ENCODE peak calls at places on chromosomes 1 and 21, in six cellular contexts. R is HepG2, K is A549, Z is K562, C is endothelial cell of umbilical vein, Q is GM12878. L is an unnamed sample.

GRCh38 chr1:151680391-151680790 is 36.2 kb downstream of the CELF3 start:
- DNase-seq in R (no peak), K (peak), Z (no peak), C (no peak), Q (no peak), L (no peak)

GRCh38 chr1:171292799-171293198 is 21.2 kb upstream of the FMO4 start:
- DNase-seq in R (no peak), K (no peak), Z (no peak), C (no peak), Q (no peak), L (no peak)

GRCh38 chr1:183304466-183305122 is 113.6 kb downstream of the NMNAT2 start:
- DNase-seq in R (no peak), K (no peak), Z (no peak), C (peak), Q (no peak), L (no peak)

GRCh38 chr1:116842654-116843053 is 67.1 kb upstream of the PTGFRN start:
- DNase-seq in R (peak), K (no peak), Z (peak), C (peak), Q (no peak), L (no peak)

GRCh38 chr1:115978292-115978941 is 2.1 kb downstream of the SLC22A15 start:
- DNase-seq in R (no peak), K (no peak), Z (no peak), C (no peak), Q (no peak), L (peak)

GRCh38 chr1:182404764-182405163 is 4.3 kb upstream of the TEDDM1 start:
- DNase-seq in R (no peak), K (no peak), Z (no peak), C (no peak), Q (no peak), L (no peak)

GRCh38 chr1:203792491-203792890 is 2.9 kb upstream of the ZBED6 start:
- DNase-seq in R (no peak), K (no peak), Z (no peak), C (no peak), Q (no peak), L (no peak)

GRCh38 chr1:67463298-67463960 is 33.2 kb upstream of the SERBP1 start:
- DNase-seq in R (no peak), K (no peak), Z (no peak), C (no peak), Q (no peak), L (no peak)

GRCh38 chr1:213600879-213601278 is 386.9 kb upstream of the PROX1 start:
- DNase-seq in R (no peak), K (no peak), Z (no peak), C (no peak), Q (no peak), L (no peak)

GRCh38 chr1:7623886-7624285 is 147.2 kb upstream of the VAMP3 start:
- DNase-seq in R (no peak), K (no peak), Z (no peak), C (no peak), Q (no peak), L (no peak)

GRCh38 chr21:17454315-17455027 is 58.4 kb upstream of the CXADR start:
- DNase-seq in R (peak), K (peak), Z (peak), C (peak), Q (no peak), L (peak)

GRCh38 chr1:115547661-115548060 is 94.1 kb upstream of the VANGL1 start:
- DNase-seq in R (no peak), K (no peak), Z (no peak), C (no peak), Q (no peak), L (no peak)

GRCh38 chr21:30444204-30444603 is 4.1 kb downstream of the KRTAP15-1 start:
- DNase-seq in R (no peak), K (no peak), Z (no peak), C (no peak), Q (no peak), L (no peak)

GRCh38 chr1:202584707-202585590 is 125.3 kb downstream of the SYT2 start:
- DNase-seq in R (no peak), K (no peak), Z (peak), C (no peak), Q (no peak), L (no peak)

GRCh38 chr1:96782861-96783260 is 61.3 kb downstream of the PTBP2 start:
- DNase-seq in R (no peak), K (no peak), Z (no peak), C (no peak), Q (no peak), L (no peak)

GRCh38 chr1:116465845-116466685 is 93.0 kb downstream of the ATP1A1 start:
- DNase-seq in R (peak), K (no peak), Z (no peak), C (no peak), Q (no peak), L (no peak)

GRCh38 chr1:1157914-1158710 is 15.6 kb upstream of the TTLL10 start:
- DNase-seq in R (peak), K (no peak), Z (peak), C (peak), Q (no peak), L (peak)

GRCh38 chr1:116911166-116911553 is 1.4 kb downstream of the PTGFRN start:
- DNase-seq in R (no peak), K (no peak), Z (peak), C (no peak), Q (no peak), L (peak)

GRCh38 chr1:110612060-110612745 is 6.0 kb upstream of the KCNA2 start:
- DNase-seq in R (no peak), K (no peak), Z (no peak), C (no peak), Q (no peak), L (no peak)

GRCh38 chr1:229882621-229883020 is 184.4 kb upstream of the GALNT2 start:
- DNase-seq in R (no peak), K (no peak), Z (no peak), C (no peak), Q (no peak), L (no peak)

GRCh38 chr21:43189936-43190335 is 21.1 kb downstream of the CRYAA start:
- DNase-seq in R (no peak), K (no peak), Z (no peak), C (no peak), Q (no peak), L (no peak)

GRCh38 chr1:60066001-60066400 is 7.6 kb downstream of the C1orf87 start:
- DNase-seq in R (no peak), K (no peak), Z (no peak), C (no peak), Q (no peak), L (peak)
- TF ChIP-seq MYC in R (no peak), K (no peak), Z (no peak), C (no peak), Q (no peak), L (no peak)

GRCh38 chr1:228378453-228379164 is 28.0 kb downstream of the TRIM11 start:
- DNase-seq in R (no peak), K (peak), Z (peak), C (peak), Q (no peak), L (peak)
- TF ChIP-seq MAX in R (no peak), K (peak), Z (peak), C (peak), Q (no peak), L (no peak)

DNA sequence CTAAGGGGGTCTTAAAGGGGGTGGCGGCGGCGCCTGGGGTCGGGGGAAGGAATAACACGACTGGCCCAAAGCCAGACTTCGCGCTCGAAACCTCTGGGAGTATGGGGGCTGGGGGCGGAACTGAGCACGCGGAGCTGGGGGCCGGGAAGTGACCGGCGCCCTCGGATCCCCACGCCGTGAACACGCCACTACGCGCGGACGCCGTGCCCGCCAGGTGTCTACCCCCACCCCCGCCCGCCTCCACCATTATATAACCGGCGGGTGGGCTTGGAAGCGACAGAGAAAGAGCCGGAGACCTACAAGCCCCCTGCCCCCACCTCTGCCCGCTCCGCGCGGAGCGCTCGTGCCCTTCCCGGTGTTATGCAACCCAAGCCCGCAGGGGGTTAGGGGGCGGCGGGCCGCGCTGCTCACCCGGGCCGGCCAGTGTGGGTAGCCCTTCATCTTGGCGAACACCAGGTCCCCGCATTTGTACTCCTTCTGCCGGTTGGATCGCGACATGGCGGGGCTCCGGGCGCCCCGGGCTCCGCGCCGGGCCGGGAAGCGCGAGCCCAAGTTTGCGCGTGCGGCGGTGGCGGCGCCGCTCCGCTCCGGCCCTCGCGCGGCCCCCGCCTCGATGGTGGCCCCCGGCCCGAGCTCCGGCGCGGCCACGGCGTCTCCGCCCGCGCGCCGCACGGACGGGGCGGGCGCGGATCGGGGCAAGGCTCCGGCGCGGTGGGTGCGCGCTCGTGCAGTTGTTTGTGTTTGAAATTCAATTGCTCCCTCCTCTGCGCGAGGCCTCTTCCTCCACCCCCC is at the start of gene HDGF:
- DNase-seq in R (no peak), K (no peak), Z (peak), C (peak), Q (no peak), L (peak)
- TF ChIP-seq POLR2A in R (no peak), K (no peak), Z (no peak), C (no peak), Q (no peak), L (no peak)

GRCh38 chr1:52127181-52128175 is 14.4 kb upstream of the ZFYVE9 start:
- DNase-seq in R (peak), K (peak), Z (peak), C (peak), Q (no peak), L (peak)
- TF ChIP-seq MYC in R (no peak), K (no peak), Z (no peak), C (no peak), Q (no peak), L (no peak)

DNA sequence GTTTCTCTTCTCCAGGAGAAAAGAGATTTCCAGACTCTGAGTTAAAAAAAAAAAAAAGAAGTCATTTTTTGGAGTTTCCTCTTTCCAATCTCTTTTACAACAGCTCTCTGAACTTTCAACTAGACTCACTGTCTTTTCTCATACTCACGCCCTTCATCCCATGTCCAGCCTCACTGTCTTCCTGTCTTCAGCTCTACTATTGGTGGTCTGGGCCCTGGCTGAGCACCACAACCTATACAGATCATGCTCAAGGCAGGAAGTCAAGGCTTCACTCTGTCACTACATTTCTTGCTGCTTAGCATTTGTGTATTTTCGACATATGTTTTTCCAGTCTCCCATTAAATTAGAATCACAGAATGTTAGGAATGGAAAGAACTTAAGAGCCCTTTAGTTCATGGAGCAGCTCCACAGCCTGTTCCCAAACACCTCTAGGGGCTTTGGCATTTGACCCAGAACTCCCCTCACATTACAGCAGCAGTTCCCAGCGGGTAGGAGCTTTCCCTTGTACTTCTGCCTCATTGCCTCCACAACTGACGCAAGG is 106.3 kb upstream of the PPP2R5A start:
- DNase-seq in R (no peak), K (no peak), Z (no peak), C (no peak), Q (no peak), L (no peak)
- TF ChIP-seq MAX in R (no peak), K (no peak), Z (no peak), C (no peak), Q (no peak), L (no peak)

GRCh38 chr1:23554481-23555224 is 4.6 kb downstream of the ID3 start:
- DNase-seq in R (peak), K (peak), Z (peak), C (peak), Q (no peak), L (peak)
- TF ChIP-seq POLR2A in R (peak), K (peak), Z (peak), C (peak), Q (peak), L (no peak)

GRCh38 chr1:6111571-6111970 is 65.9 kb downstream of the KCNAB2 start:
- DNase-seq in R (no peak), K (no peak), Z (no peak), C (no peak), Q (no peak), L (no peak)

GRCh38 chr1:6111991-6112689 is 66.5 kb downstream of the KCNAB2 start:
- DNase-seq in R (no peak), K (no peak), Z (no peak), C (no peak), Q (no peak), L (no peak)

GRCh38 chr1:6108937-6109636 is 63.4 kb downstream of the KCNAB2 start:
- DNase-seq in R (peak), K (peak), Z (peak), C (peak), Q (no peak), L (peak)

GRCh38 chr1:6109688-6110087 is 64.0 kb downstream of the KCNAB2 start:
- DNase-seq in R (no peak), K (no peak), Z (no peak), C (no peak), Q (no peak), L (no peak)

DNA sequence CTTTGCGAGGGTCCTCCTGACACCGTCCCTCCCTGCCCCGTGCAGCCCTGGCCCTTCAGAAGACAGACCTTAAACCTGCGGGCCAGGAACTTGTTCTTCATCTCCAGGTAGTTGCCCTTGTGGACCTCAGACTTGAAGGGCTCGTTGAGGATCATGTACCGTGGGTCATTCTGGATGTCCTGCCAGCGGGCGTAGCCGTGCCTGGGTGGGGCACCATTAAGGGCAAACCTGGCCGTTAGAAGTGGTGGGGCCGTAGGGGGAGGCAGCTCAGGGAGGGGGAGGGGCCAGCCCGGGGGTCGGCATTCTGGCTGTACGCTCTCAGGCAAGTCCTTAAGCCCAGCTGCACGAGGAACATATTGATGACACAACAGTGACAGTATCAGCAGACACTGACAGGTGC is 64.6 kb downstream of the KCNAB2 start:
- DNase-seq in R (no peak), K (no peak), Z (no peak), C (no peak), Q (no peak), L (no peak)
- TF ChIP-seq MYC in R (no peak), K (no peak), Z (no peak), C (no peak), Q (no peak), L (no peak)

GRCh38 chr1:107690491-107690890 is 274.5 kb downstream of the VAV3 start:
- DNase-seq in R (peak), K (no peak), Z (no peak), C (no peak), Q (no peak), L (no peak)

GRCh38 chr1:107687846-107688753 is 276.9 kb downstream of the VAV3 start:
- DNase-seq in R (peak), K (peak), Z (no peak), C (no peak), Q (no peak), L (peak)

GRCh38 chr1:107689733-107690132 is 275.2 kb downstream of the VAV3 start:
- DNase-seq in R (no peak), K (no peak), Z (no peak), C (no peak), Q (no peak), L (no peak)

GRCh38 chr1:107691542-107691941 is 273.4 kb downstream of the VAV3 start:
- DNase-seq in R (no peak), K (no peak), Z (no peak), C (no peak), Q (no peak), L (peak)

DNA sequence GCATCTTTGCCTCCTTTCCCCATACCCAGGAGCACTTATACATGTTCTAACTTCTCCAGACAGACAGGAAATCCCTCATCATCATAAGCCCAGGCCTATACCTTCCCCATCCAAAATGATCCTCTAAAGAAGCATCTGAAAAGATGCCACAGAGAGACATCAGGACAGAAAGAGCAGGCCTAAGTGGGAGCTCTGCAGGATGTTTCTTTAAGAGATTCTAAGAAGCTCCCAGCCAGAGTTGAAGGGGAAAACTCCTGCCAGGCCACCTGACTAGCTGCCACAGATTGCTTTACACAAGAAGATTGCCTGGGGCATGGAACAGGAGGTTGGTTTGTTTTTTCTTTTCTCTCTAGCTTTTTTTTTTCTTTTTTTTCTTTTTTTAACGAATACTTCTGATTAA is 275.8 kb downstream of the VAV3 start:
- DNase-seq in R (no peak), K (no peak), Z (no peak), C (no peak), Q (no peak), L (no peak)
- TF ChIP-seq MAX in R (no peak), K (no peak), Z (no peak), C (no peak), Q (no peak), L (no peak)

DNA sequence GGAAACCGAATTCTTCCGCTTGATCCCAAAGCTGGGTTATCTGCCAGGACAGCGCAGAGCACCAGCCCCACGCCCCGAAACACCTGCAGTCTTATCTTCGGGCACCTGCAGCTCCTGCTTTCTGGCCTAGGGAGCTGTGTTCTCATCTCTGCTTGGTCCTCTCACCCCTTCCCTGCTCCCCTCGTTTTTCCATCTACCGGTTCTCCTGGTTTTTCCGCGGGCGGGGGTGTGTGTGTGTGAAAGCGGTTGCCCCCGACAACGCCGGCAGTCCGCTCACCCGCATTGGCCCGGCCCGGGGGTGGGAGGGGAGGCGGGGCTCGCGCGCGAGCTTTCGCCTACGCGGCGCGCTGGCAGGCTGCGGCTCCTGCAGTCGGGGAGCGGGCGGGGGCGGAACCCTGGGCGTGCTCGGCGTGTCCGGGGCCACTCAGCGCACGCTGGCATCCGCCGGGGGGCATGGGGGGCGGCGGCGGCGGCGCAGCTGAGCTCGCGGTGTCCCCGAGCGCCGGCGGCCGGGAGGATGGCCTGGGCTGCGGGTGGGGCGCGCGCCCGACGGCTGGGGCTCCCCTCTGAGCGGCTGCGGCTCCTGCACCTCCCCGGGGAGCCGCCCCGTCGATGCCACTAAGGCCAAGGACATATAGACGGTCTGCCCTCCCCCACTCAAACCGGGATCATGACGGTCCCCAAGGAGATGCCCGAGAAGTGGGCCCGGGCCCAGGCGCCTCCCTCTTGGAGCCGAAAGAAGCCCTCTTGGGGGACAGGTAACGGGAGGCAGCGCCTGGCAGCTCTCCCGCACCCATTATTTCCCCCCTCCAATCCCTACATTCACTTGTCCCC is 3.2 kb downstream of the ATP8B2 start:
- DNase-seq in R (no peak), K (no peak), Z (no peak), C (peak), Q (no peak), L (peak)
- TF ChIP-seq POLR2A in R (no peak), K (no peak), Z (no peak), C (no peak), Q (no peak), L (no peak)

GRCh38 chr1:156052862-156053769 is 482 bp downstream of the UBQLN4 start:
- DNase-seq in R (peak), K (peak), Z (peak), C (peak), Q (no peak), L (peak)
- TF ChIP-seq MYC in R (peak), K (no peak), Z (peak), C (no peak), Q (no peak), L (peak)

L was measured in NB4.